ENCODE peak calls at places on chromosomes 3 and 15, in four cellular contexts. Z, Q, R and K are unnamed samples.

GRCh38 chr15:96336643-96337353 is 6.3 kb downstream of the NR2F2 start:
- DNase-seq in Z (no peak), Q (no peak), R (peak), K (no peak)

GRCh38 chr15:29674661-29675533 is 147.4 kb downstream of the TJP1 start:
- DNase-seq in Z (no peak), Q (peak), R (no peak), K (peak)

GRCh38 chr3:8777201-8777977 is 8.0 kb upstream of the OXTR start:
- DNase-seq in Z (no peak), Q (no peak), R (no peak), K (no peak)

GRCh38 chr3:13281657-13282527 is 138.2 kb downstream of the NUP210 start:
- DNase-seq in Z (no peak), Q (peak), R (no peak), K (peak)

GRCh38 chr3:106326941-106327765 is 458.3 kb upstream of the CBLB start:
- DNase-seq in Z (no peak), Q (no peak), R (peak), K (no peak)

GRCh38 chr3:126661532-126661931 is 6.6 kb upstream of the TXNRD3 start:
- DNase-seq in Z (no peak), Q (no peak), R (no peak), K (no peak)

GRCh38 chr3:150114273-150114672 is 143.6 kb upstream of the PFN2 start:
- DNase-seq in Z (no peak), Q (no peak), R (no peak), K (no peak)

GRCh38 chr3:56210201-56210774 is 258.0 kb downstream of the ERC2 start:
- DNase-seq in Z (no peak), Q (no peak), R (no peak), K (no peak)

GRCh38 chr3:42652611-42653302 is 740 bp upstream of the ZBTB47 start:
- DNase-seq in Z (peak), Q (no peak), R (peak), K (no peak)

GRCh38 chr3:85193565-85193964 is 234.8 kb downstream of the CADM2 start:
- DNase-seq in Z (no peak), Q (no peak), R (no peak), K (no peak)

GRCh38 chr15:90342655-90343054 is 9.4 kb upstream of the ZNF774 start:
- DNase-seq in Z (peak), Q (no peak), R (no peak), K (no peak)